ENCODE peak calls at places on chromosome 4, in five cellular contexts. R is IMR-90, O is HepG2, P is GM12878, X is K562. K is an unnamed sample.

GRCh38 chr4:3223986-3224748 is 24.8 kb upstream of the MSANTD1 start:
- DNase-seq in O (no peak), R (no peak), X (no peak), P (no peak), K (no peak)

GRCh38 chr4:169229571-169230028 is 41.2 kb downstream of the SH3RF1 start:
- DNase-seq in R (peak; percentile 96), O (no peak), X (no peak), P (no peak), K (peak; percentile 58)

GRCh38 chr4:137360701-137361213 is 171.5 kb downstream of the PCDH18 start:
- DNase-seq in P (no peak), R (no peak), O (no peak), X (no peak), K (no peak)

GRCh38 chr4:106486533-106486932 is 118.0 kb upstream of the GIMD1 start:
- DNase-seq in P (no peak), R (no peak), X (no peak), O (no peak), K (no peak)

GRCh38 chr4:89469930-89470375 is 162.4 kb upstream of the GPRIN3 start:
- DNase-seq in P (peak; percentile 25), O (no peak), X (no peak), R (peak; percentile 98), K (no peak)

GRCh38 chr4:151991001-151991883 is 230.4 kb upstream of the GATB start:
- DNase-seq in P (no peak), R (no peak), X (no peak), O (no peak), K (no peak)

GRCh38 chr4:100168521-100168920 is 21.7 kb downstream of the DDIT4L start:
- DNase-seq in P (no peak), R (peak; percentile 63), X (no peak), O (no peak), K (no peak)

GRCh38 chr4:169492436-169493163 is 119.8 kb downstream of the NEK1 start:
- DNase-seq in O (peak; percentile 39), X (peak; percentile 43), P (peak; percentile 13), R (peak; percentile 44), K (peak; percentile 32)

GRCh38 chr4:144906181-144906895 is 191.7 kb downstream of the ANAPC10 start:
- DNase-seq in X (no peak), R (peak; percentile 29), O (no peak), P (peak; percentile 38), K (no peak)

GRCh38 chr4:94515365-94515764 is 63.6 kb downstream of the PDLIM5 start:
- DNase-seq in P (no peak), O (no peak), X (no peak), R (no peak), K (no peak)

GRCh38 chr4:85867281-85867680 is 392.3 kb downstream of the ARHGAP24 start:
- DNase-seq in O (no peak), P (no peak), R (no peak), X (no peak), K (no peak)

GRCh38 chr4:172096771-172097170 is 283.6 kb downstream of the GALNTL6 start:
- DNase-seq in X (no peak), P (no peak), O (no peak), R (peak; percentile 16), K (no peak)

GRCh38 chr4:57443308-57444243 is 333.4 kb upstream of the IGFBP7 start:
- DNase-seq in R (no peak), P (no peak), X (no peak), O (no peak), K (no peak)

GRCh38 chr4:96675916-96676315 is 836.0 kb downstream of the PDHA2 start:
- DNase-seq in R (no peak), P (no peak), O (no peak), X (no peak), K (no peak)

GRCh38 chr4:174707277-174707676 is 121.8 kb downstream of the GLRA3 start:
- DNase-seq in R (no peak), O (no peak), P (no peak), X (peak; percentile 17), K (no peak)

GRCh38 chr4:153788419-153789276 is at the start of gene SFRP2:
- DNase-seq in P (no peak), R (no peak), X (no peak), O (no peak), K (no peak)

GRCh38 chr4:52628974-52629373 is 30.1 kb downstream of the USP46 start:
- DNase-seq in P (no peak), R (no peak), O (no peak), X (no peak), K (no peak)

GRCh38 chr4:164081801-164082200 is 587.3 kb downstream of the TMA16 start:
- DNase-seq in X (no peak), P (no peak), R (no peak), O (no peak), K (no peak)

GRCh38 chr4:77045490-77045889 is 30.3 kb downstream of the CCNI start:
- DNase-seq in O (no peak), P (no peak), X (no peak), R (peak; percentile 49), K (no peak)

GRCh38 chr4:77930154-77930553 is 67.5 kb downstream of the MRPL1 start:
- DNase-seq in X (no peak), P (no peak), O (no peak), R (no peak), K (no peak)

GRCh38 chr4:98555798-98556445 is 102.5 kb downstream of the TSPAN5 start:
- DNase-seq in O (no peak), P (no peak), X (no peak), R (peak; percentile 49), K (no peak)

GRCh38 chr4:175238827-175239517 is 320.8 kb downstream of the ADAM29 start:
- DNase-seq in X (no peak), R (no peak), O (no peak), P (no peak), K (peak; percentile 49)

GRCh38 chr4:77451530-77451929 is 154.1 kb upstream of the CXCL13 start:
- DNase-seq in R (no peak), X (no peak), O (no peak), P (no peak), K (no peak)

GRCh38 chr4:112343330-112343729 is 46.2 kb downstream of the ALPK1 start:
- DNase-seq in P (no peak), X (no peak), O (no peak), R (no peak), K (no peak)

GRCh38 chr4:72974694-72975487 is 94.6 kb downstream of the COX18 start:
- DNase-seq in O (no peak), P (no peak), X (no peak), R (peak; percentile 56), K (no peak)

GRCh38 chr4:89193828-89194227 is 82.5 kb downstream of the TIGD2 start:
- DNase-seq in O (no peak), P (no peak), R (no peak), X (no peak), K (no peak)

GRCh38 chr4:7828011-7828720 is 111.5 kb downstream of the AFAP1 start:
- DNase-seq in X (no peak), P (no peak), O (no peak), R (peak; percentile 100), K (no peak)

GRCh38 chr4:2166253-2166652 is 75.7 kb downstream of the HAUS3 start:
- DNase-seq in R (no peak), X (no peak), P (no peak), O (no peak), K (no peak)

GRCh38 chr4:8913858-8914460 is 42.3 kb upstream of the HMX1 start:
- DNase-seq in P (no peak), O (no peak), X (no peak), R (no peak), K (no peak)

GRCh38 chr4:24923550-24923949 is 10.7 kb upstream of the CCDC149 start:
- DNase-seq in O (no peak), R (no peak), X (no peak), P (no peak), K (no peak)

GRCh38 chr4:24922988-24923387 is 10.1 kb upstream of the CCDC149 start:
- DNase-seq in O (no peak), P (no peak), R (no peak), X (no peak), K (no peak)

GRCh38 chr4:24927039-24927438 is 14.2 kb upstream of the CCDC149 start:
- DNase-seq in X (no peak), R (no peak), P (no peak), O (no peak), K (no peak)

GRCh38 chr4:24922416-24922815 is 9.6 kb upstream of the CCDC149 start:
- DNase-seq in X (no peak), R (peak; percentile 56), O (no peak), P (no peak), K (no peak)

GRCh38 chr4:24924309-24924781 is 11.5 kb upstream of the CCDC149 start:
- DNase-seq in R (peak; percentile 97), O (no peak), X (no peak), P (no peak), K (no peak)
- TF ChIP-seq BHLHE40 in R (peak; percentile 85), O (no peak), X (no peak), P (no peak), K (no peak)

DNA sequence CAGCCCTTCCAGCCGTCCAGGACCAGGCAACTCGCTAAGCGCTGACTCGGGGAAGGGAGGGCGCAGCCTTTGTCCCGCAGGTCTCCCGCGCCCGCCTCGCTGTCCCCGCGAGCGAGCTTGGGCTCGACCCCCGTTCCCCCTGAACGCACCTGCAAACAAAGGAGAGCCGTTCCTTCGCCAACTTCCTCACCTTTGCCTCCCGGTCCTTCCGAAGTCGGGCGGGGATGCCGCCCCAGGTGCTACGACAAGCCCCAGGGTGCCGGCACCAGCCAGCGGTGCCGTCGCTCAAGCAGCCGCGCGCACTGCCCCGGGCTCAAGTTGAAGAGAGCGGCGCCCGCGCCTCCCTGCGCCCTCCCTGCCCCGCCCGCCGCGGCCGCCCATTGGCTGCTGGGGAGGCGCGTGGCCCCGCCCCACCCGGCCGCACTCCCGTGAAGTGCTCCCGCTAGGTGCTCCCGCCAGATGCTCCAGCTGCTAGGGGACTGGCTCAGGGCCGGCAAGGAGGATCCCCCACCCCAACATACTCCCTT is 107.1 kb downstream of the NSUN7 start:
- DNase-seq in O (no peak), X (peak; percentile 83), P (no peak), R (peak; percentile 38), K (peak; percentile 54)
- TF ChIP-seq SMC3 in O (no peak), X (no peak), P (no peak), R (no peak), K (no peak)

DNA sequence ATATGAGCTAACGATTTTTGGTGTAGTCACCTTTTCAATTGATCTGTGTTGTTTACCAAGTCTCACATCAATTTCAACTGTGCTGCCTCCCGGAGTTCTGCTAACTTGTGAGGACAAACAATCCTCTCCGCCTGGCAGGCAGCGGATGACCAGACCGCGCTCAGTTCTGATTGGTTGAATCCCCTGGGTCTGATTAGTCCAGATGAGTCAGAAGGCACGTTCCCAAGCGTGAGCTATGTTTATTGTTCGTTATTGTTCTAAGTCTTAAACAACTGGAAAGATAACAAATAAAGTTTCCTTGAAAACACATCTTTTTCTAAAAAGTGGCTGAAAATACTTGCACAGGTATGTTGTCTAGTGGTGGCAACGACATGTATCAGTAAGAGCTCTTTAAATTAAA is 37.9 kb upstream of the TRPC3 start:
- DNase-seq in X (peak; percentile 80), P (no peak), O (no peak), R (peak; percentile 56), K (no peak)
- TF ChIP-seq BHLHE40 in X (peak; percentile 75), P (no peak), O (no peak), R (peak; percentile 62), K (no peak)

DNA sequence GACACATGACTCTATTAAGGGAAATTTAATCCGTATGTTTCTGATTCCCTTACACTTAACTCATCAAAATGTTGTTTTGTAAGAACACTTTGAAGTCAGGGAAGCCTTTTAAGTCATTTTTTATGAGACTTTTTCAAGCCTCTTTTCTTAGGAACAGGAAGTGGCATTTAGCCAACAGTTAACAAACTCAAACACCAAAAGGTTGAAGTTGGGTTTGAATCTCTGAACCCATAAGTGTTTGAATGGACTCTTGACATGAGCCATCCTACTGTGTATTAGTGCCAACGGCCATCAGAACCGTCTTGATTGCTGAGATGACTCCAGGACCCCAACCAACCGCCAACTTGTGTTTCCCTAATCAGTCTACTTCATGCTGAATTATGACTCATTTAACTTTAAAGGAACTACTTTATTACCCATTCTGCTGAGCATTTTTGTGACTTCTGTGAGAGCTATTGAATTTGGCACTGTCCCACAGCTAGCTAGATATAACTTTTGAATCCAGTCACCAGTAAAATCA is 209.0 kb upstream of the FAT1 start:
- DNase-seq in O (peak; percentile 29), X (no peak), R (peak; percentile 74), P (no peak), K (no peak)
- TF ChIP-seq SMC3 in O (no peak), X (no peak), R (no peak), P (no peak), K (no peak)

K was measured in A549.